ENCODE peak calls at places on chromosomes 1 and 21, in four cellular contexts. One of them, this sample, is unnamed.

GRCh38 chr1:220927442-220927841 is 48.2 kb downstream of the HLX start:
- DNase-seq in HepG2: no peak
- DNase-seq in HCT116: no peak
- DNase-seq in SK-N-SH: no peak
- DNase-seq in this sample: no peak

GRCh38 chr1:200805719-200806118 is 67.0 kb downstream of the CAMSAP2 start:
- DNase-seq in HepG2: no peak
- DNase-seq in HCT116: no peak
- DNase-seq in SK-N-SH: no peak
- DNase-seq in this sample: no peak

GRCh38 chr1:223628233-223628632 is 37.3 kb downstream of the CAPN8 start:
- DNase-seq in HepG2: peak
- DNase-seq in HCT116: peak
- DNase-seq in SK-N-SH: peak
- DNase-seq in this sample: no peak

GRCh38 chr21:24861471-24861870 is 745.8 kb downstream of the MRPL39 start:
- DNase-seq in HepG2: no peak
- DNase-seq in HCT116: no peak
- DNase-seq in SK-N-SH: no peak
- DNase-seq in this sample: no peak

GRCh38 chr1:181482521-181483083 is 715 bp upstream of the CACNA1E start:
- DNase-seq in HepG2: no peak
- DNase-seq in HCT116: no peak
- DNase-seq in SK-N-SH: peak
- DNase-seq in this sample: peak

GRCh38 chr21:46059195-46059594 is 38.7 kb upstream of the COL6A2 start:
- DNase-seq in HepG2: no peak
- DNase-seq in HCT116: no peak
- DNase-seq in SK-N-SH: no peak
- DNase-seq in this sample: no peak

GRCh38 chr1:64196074-64196869 is 7.2 kb upstream of the UBE2U start:
- DNase-seq in HepG2: no peak
- DNase-seq in HCT116: no peak
- DNase-seq in SK-N-SH: peak
- DNase-seq in this sample: no peak

GRCh38 chr1:8941906-8942305 is 3.8 kb upstream of the CA6 start:
- DNase-seq in HepG2: peak
- DNase-seq in HCT116: peak
- DNase-seq in SK-N-SH: no peak
- DNase-seq in this sample: no peak

GRCh38 chr1:81681570-81681969 is 119.2 kb upstream of the ADGRL2 start:
- DNase-seq in HepG2: no peak
- DNase-seq in HCT116: no peak
- DNase-seq in SK-N-SH: no peak
- DNase-seq in this sample: no peak

GRCh38 chr1:202276081-202276715 is 65.5 kb downstream of the UBE2T start:
- DNase-seq in HepG2: no peak
- DNase-seq in HCT116: no peak
- DNase-seq in SK-N-SH: no peak
- DNase-seq in this sample: no peak

GRCh38 chr1:23194119-23194984 is 22.9 kb downstream of the HTR1D start:
- DNase-seq in HepG2: no peak
- DNase-seq in HCT116: no peak
- DNase-seq in SK-N-SH: no peak
- DNase-seq in this sample: no peak

GRCh38 chr21:33870768-33871167 is 44.8 kb downstream of the ATP5PO start:
- DNase-seq in HepG2: no peak
- DNase-seq in HCT116: no peak
- DNase-seq in SK-N-SH: no peak
- DNase-seq in this sample: no peak

DNA sequence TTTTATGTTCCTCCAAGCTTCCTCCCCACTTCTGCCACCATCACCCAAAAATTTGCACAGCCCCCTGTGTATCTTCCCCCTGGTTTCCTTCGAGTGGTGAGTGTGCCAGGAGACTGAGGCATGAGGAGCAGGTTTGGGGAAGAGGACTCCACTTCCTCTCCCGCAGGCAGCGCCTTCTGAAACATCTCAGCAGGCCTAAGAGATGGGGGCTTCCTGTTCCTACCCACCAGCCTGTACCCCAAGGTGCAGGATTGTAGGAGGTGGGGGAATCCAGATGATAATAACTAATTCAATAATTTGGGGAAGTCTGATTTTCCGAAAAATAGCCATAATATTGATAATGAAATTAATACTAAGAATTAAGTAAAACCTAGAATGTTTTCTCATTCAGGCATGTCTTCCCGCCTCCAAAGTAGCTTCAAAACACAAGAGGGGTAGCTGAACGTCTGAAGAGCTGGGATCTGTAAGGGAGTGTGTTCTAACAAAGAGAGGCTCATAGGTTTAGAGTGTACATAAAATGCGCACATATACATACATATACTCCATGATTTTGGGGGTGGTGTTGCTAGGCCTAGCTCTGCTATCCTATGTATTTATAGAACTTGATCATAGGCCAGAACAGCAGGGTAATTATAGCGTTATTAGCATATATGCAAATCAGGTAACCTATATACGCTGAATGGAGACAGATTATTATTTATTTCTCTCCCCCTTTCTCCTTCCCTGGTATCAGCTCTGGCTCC is 62.5 kb downstream of the RHBG start:
- DNase-seq in HepG2: no peak
- DNase-seq in HCT116: no peak
- DNase-seq in SK-N-SH: no peak
- DNase-seq in this sample: no peak
- H3K4me3 ChIP-seq in HepG2: no peak
- H3K4me3 ChIP-seq in HCT116: no peak
- H3K4me3 ChIP-seq in SK-N-SH: no peak
- H3K4me3 ChIP-seq in this sample: no peak

GRCh38 chr1:20096840-20097447 is 22.4 kb downstream of the PLA2G2D start:
- DNase-seq in HepG2: no peak
- DNase-seq in HCT116: no peak
- DNase-seq in SK-N-SH: no peak
- DNase-seq in this sample: no peak

GRCh38 chr1:20099533-20099932 is 19.8 kb downstream of the PLA2G2D start:
- DNase-seq in HepG2: no peak
- DNase-seq in HCT116: no peak
- DNase-seq in SK-N-SH: no peak
- DNase-seq in this sample: no peak

GRCh38 chr1:20093940-20094391 is 24.0 kb downstream of the PLA2G5 start:
- DNase-seq in HepG2: no peak
- DNase-seq in HCT116: no peak
- DNase-seq in SK-N-SH: no peak
- DNase-seq in this sample: no peak

GRCh38 chr1:20093303-20093702 is 23.3 kb downstream of the PLA2G5 start:
- DNase-seq in HepG2: no peak
- DNase-seq in HCT116: no peak
- DNase-seq in SK-N-SH: no peak
- DNase-seq in this sample: no peak

GRCh38 chr1:20095564-20096434 is 23.5 kb downstream of the PLA2G2D start:
- DNase-seq in HepG2: no peak
- DNase-seq in HCT116: no peak
- DNase-seq in SK-N-SH: no peak
- DNase-seq in this sample: peak
- TF ChIP-seq REST in HepG2: no peak
- TF ChIP-seq REST in HCT116: no peak
- TF ChIP-seq REST in SK-N-SH: no peak
- TF ChIP-seq REST in this sample: peak

GRCh38 chr1:154967331-154967950 is 3.1 kb downstream of the SHC1 start:
- DNase-seq in HepG2: no peak
- DNase-seq in HCT116: no peak
- DNase-seq in SK-N-SH: no peak
- DNase-seq in this sample: no peak
- H3K4me3 ChIP-seq in HepG2: no peak
- H3K4me3 ChIP-seq in HCT116: no peak
- H3K4me3 ChIP-seq in SK-N-SH: peak
- H3K4me3 ChIP-seq in this sample: no peak

DNA sequence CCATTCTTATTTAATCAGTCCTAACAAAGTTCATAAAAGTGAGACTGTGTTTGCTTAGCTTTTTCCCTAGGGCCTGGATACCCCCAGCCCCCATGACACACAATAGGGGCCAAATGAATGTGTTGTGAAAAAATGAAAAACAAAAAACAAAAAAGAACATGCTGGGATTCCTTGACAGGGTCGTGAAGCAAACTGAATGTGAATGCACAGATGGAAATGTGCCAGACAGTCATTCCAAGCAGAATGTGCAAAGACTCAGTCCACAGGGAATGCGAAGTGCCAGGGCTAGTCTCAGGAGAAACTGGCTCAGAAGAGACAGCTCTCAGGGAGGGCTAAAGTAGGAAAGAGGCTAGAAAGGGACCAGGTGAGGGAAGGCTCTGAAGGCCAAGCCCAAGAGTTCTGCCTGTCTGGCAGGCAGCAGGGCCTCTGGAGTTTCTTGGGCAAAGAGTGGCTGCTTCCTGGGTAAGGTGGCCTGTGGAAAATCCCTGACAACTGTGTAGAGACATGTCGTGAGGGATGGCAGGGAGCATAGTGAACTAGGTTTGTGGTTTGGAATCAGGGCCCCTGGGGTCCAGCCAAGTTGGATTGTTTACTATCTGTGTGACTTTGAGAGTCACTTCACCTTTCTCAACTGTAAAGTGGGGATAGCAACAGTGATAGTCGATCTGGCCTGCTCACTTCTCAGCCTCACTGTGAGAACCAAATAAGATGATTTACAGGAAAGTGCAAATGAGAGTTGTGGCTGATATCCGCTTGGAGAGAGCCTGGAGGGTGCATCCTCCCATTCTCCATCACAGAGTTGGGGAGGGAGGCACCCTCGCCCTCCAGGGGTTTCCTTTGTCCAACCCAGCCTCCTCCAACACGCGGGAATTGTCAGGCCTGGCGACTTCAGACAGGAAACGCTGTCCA is 1.2 kb upstream of the ADAM15 start:
- DNase-seq in HepG2: no peak
- DNase-seq in HCT116: no peak
- DNase-seq in SK-N-SH: no peak
- DNase-seq in this sample: no peak
- TF ChIP-seq REST in HepG2: no peak
- TF ChIP-seq REST in HCT116: no peak
- TF ChIP-seq REST in SK-N-SH: no peak
- TF ChIP-seq REST in this sample: no peak

DNA sequence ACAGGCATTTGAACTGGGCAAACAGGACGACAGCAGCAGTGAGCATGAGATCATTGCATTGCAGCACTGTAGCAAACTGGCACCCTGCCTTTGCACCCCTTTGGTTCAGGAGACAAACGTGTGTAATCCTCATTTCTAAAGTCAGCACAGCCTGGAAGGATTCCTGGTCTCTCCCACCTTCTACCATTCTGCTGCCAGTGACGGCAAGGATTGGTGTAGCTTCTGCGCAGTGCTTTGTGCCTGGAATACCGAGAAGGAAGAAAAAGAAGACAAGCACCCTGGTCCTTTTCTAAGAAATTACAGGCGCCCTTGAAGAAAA is 805.3 kb downstream of the USP25 start:
- DNase-seq in HepG2: no peak
- DNase-seq in HCT116: no peak
- DNase-seq in SK-N-SH: peak
- DNase-seq in this sample: no peak
- H3K4me3 ChIP-seq in HepG2: no peak
- H3K4me3 ChIP-seq in HCT116: no peak
- H3K4me3 ChIP-seq in SK-N-SH: peak
- H3K4me3 ChIP-seq in this sample: no peak

DNA sequence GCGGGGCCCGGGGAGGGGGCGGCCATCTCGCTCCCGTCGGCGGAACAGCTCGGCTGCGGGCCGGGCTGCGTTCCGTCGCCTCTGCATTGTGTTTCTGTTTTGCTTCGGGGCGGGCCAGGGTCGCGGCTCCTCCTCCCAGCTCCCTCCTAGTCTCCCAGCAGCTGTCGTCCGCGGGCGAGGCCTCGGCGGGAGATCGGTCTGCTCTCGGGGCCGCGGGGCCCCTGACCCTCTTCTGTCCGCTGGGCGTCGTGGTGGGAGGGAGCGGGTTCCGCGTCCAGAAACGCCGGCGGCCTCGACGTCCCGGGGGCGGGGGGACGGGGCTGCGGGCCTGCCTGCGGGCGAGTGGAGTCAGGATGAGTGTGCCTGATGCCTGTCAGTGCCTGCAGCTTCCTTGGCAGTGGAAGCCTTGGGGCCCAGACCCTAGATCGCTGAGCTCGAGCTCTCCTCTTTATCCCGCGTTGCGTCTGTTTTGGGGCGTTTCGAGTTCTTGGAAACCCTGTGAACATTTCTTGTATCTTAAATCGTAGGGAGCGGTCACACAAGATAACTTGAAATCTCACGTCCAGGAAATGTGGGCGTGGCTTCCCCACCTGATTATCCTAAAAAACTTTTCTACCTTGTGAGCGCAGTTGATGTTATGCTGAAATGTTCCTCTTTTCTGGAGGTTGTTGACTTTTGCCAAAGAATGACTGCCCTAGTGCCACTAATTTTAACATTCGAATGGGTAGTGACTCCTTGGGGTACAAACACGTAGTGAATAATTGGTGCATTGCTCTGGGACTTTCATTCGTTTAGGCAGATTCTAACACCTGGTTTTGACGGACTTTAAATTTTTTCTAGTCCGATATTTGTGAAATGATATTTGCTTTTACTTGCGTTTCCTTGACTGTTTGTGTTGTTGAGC is 676 bp downstream of the MORC3 start:
- DNase-seq in HepG2: peak
- DNase-seq in HCT116: peak
- DNase-seq in SK-N-SH: peak
- DNase-seq in this sample: peak
- TF ChIP-seq REST in HepG2: no peak
- TF ChIP-seq REST in HCT116: no peak
- TF ChIP-seq REST in SK-N-SH: no peak
- TF ChIP-seq REST in this sample: no peak

GRCh38 chr1:150979007-150979722 is 2.9 kb upstream of the ANXA9 start:
- DNase-seq in HepG2: peak
- DNase-seq in HCT116: peak
- DNase-seq in SK-N-SH: peak
- DNase-seq in this sample: peak

GRCh38 chr1:150974580-150975478 is at the start of gene CERS2:
- DNase-seq in HepG2: peak
- DNase-seq in HCT116: no peak
- DNase-seq in SK-N-SH: peak
- DNase-seq in this sample: peak

GRCh38 chr1:150976401-150976821 is 1.8 kb upstream of the CERS2 start:
- DNase-seq in HepG2: no peak
- DNase-seq in HCT116: no peak
- DNase-seq in SK-N-SH: no peak
- DNase-seq in this sample: no peak

GRCh38 chr1:150979723-150980056 is 2.4 kb upstream of the ANXA9 start:
- DNase-seq in HepG2: no peak
- DNase-seq in HCT116: no peak
- DNase-seq in SK-N-SH: no peak
- DNase-seq in this sample: no peak

GRCh38 chr1:150976879-150977694 is 2.5 kb upstream of the CERS2 start:
- DNase-seq in HepG2: peak
- DNase-seq in HCT116: peak
- DNase-seq in SK-N-SH: no peak
- DNase-seq in this sample: peak
- H3K4me3 ChIP-seq in HepG2: no peak
- H3K4me3 ChIP-seq in HCT116: peak
- H3K4me3 ChIP-seq in SK-N-SH: no peak
- H3K4me3 ChIP-seq in this sample: peak

GRCh38 chr1:183419399-183419798 is 1.2 kb upstream of the NMNAT2 start:
- DNase-seq in HepG2: no peak
- DNase-seq in HCT116: no peak
- DNase-seq in SK-N-SH: no peak
- DNase-seq in this sample: no peak
- TF ChIP-seq REST in HepG2: no peak
- TF ChIP-seq REST in HCT116: no peak
- TF ChIP-seq REST in SK-N-SH: no peak
- TF ChIP-seq REST in this sample: no peak

GRCh38 chr1:110673197-110673701 is 1.5 kb downstream of the KCNA3 start:
- DNase-seq in HepG2: no peak
- DNase-seq in HCT116: no peak
- DNase-seq in SK-N-SH: peak
- DNase-seq in this sample: no peak
- H3K4me3 ChIP-seq in HepG2: no peak
- H3K4me3 ChIP-seq in HCT116: no peak
- H3K4me3 ChIP-seq in SK-N-SH: peak
- H3K4me3 ChIP-seq in this sample: peak